ENCODE peak calls at places on chromosomes 2 and 18, in seven cellular contexts. M is fibroblast of lung, Y is heart right ventricle, B is stomach, T is ovary, J is right lobe of liver, F is AG10803. Q is an unnamed sample.

GRCh38 chr2:20972110-20972509 is 71.8 kb downstream of the APOB start:
- DNase-seq in T (no peak), B (no peak), J (no peak), M (no peak), Y (no peak), F (no peak), Q (no peak)

GRCh38 chr2:31038385-31038784 is 99.9 kb downstream of the GALNT14 start:
- DNase-seq in Y (no peak), J (no peak), M (no peak), T (no peak), F (no peak), B (no peak), Q (no peak)

GRCh38 chr2:147223119-147223518 is 621.7 kb upstream of the ACVR2A start:
- DNase-seq in Y (no peak), B (no peak), M (no peak), J (no peak), T (no peak), F (no peak), Q (no peak)

GRCh38 chr2:236830931-236831330 is 254.8 kb upstream of the COPS8 start:
- DNase-seq in T (no peak), J (no peak), B (no peak), Y (no peak), M (no peak), F (peak; percentile 11), Q (no peak)

GRCh38 chr2:17752281-17752680 is 1.3 kb downstream of the SMC6 start:
- DNase-seq in J (no peak), F (no peak), T (no peak), Y (no peak), B (no peak), M (no peak), Q (no peak)

GRCh38 chr2:158931577-158931976 is 36.9 kb upstream of the TANC1 start:
- DNase-seq in Y (no peak), T (no peak), J (no peak), B (no peak), F (peak; percentile 66), M (peak; percentile 85), Q (peak; percentile 77)

GRCh38 chr18:8794133-8794986 is 89.0 kb downstream of the MTCL1 start:
- DNase-seq in Y (no peak), T (no peak), F (peak; percentile 73), M (peak; percentile 71), B (no peak), J (no peak), Q (peak; percentile 58)

GRCh38 chr2:84782717-84783442 is 98.0 kb downstream of the TRABD2A start:
- DNase-seq in F (no peak), T (no peak), M (no peak), B (no peak), Y (no peak), J (no peak), Q (no peak)

GRCh38 chr2:75595541-75596395 is 35.0 kb upstream of the EVA1A start:
- DNase-seq in J (no peak), Y (no peak), F (peak; percentile 87), M (peak; percentile 21), T (no peak), B (no peak), Q (peak; percentile 89)

GRCh38 chr2:68911714-68912510 is 40.7 kb upstream of the BMP10 start:
- DNase-seq in J (no peak), T (no peak), B (no peak), Y (no peak), F (no peak), M (no peak), Q (no peak)

GRCh38 chr2:88590998-88591613 is 36.2 kb downstream of the EIF2AK3 start:
- DNase-seq in M (peak; percentile 80), T (peak; percentile 29), Y (peak; percentile 55), J (no peak), B (no peak), F (peak; percentile 70), Q (peak; percentile 85)

GRCh38 chr2:183244300-183244849 is 120.1 kb downstream of the NUP35 start:
- DNase-seq in B (no peak), F (no peak), M (no peak), J (no peak), T (no peak), Y (no peak), Q (peak; percentile 42)

GRCh38 chr18:55401275-55401620 is 186.7 kb downstream of the TCF4 start:
- DNase-seq in J (no peak), Y (no peak), F (no peak), T (no peak), B (no peak), M (peak; percentile 39), Q (peak; percentile 45)

GRCh38 chr18:80210312-80211083 is 36.8 kb downstream of the PARD6G start:
- DNase-seq in B (no peak), Y (no peak), F (no peak), T (no peak), J (no peak), M (peak; percentile 22), Q (peak; percentile 24)

GRCh38 chr2:64424421-64424987 is 29.5 kb upstream of the LGALSL start:
- DNase-seq in B (no peak), F (no peak), Y (no peak), T (no peak), M (no peak), J (no peak), Q (no peak)

GRCh38 chr2:96146881-96147592 is 1.8 kb upstream of the DUSP2 start:
- DNase-seq in Y (peak; percentile 19), B (no peak), T (peak; percentile 9), F (no peak), J (peak; percentile 38), M (no peak), Q (no peak)

GRCh38 chr2:127700527-127701192 is 637 bp upstream of the SFT2D3 start:
- DNase-seq in M (no peak), T (peak; percentile 34), F (no peak), Y (peak; percentile 55), B (peak; percentile 64), J (peak; percentile 83), Q (no peak)

GRCh38 chr2:197571622-197572271 is 55.9 kb downstream of the MOB4 start:
- DNase-seq in B (no peak), Y (no peak), F (peak; percentile 74), M (peak; percentile 81), J (no peak), T (no peak), Q (peak; percentile 57)

GRCh38 chr2:206250041-206250897 is 24.2 kb upstream of the ZDBF2 start:
- DNase-seq in B (no peak), J (no peak), M (peak; percentile 31), F (peak; percentile 6), Y (no peak), T (no peak), Q (peak; percentile 11)

GRCh38 chr18:32695534-32695933 is 77.3 kb downstream of the KLHL14 start:
- DNase-seq in T (no peak), B (no peak), F (no peak), M (no peak), J (no peak), Y (no peak), Q (no peak)

GRCh38 chr2:62333961-62334360 is 138.0 kb downstream of the B3GNT2 start:
- DNase-seq in J (no peak), B (no peak), M (no peak), T (no peak), Y (no peak), F (no peak), Q (no peak)

GRCh38 chr18:79797518-79798345 is at the start of gene KCNG2:
- DNase-seq in T (no peak), J (no peak), B (no peak), Y (no peak), M (peak; percentile 33), F (no peak), Q (peak; percentile 54)

GRCh38 chr2:199370150-199370780 is 87.5 kb downstream of the SATB2 start:
- DNase-seq in Y (no peak), F (peak; percentile 47), T (no peak), M (no peak), B (no peak), J (no peak), Q (no peak)

GRCh38 chr2:6913415-6914157 is 3.6 kb upstream of the RNF144A start:
- DNase-seq in T (no peak), F (no peak), M (no peak), B (no peak), J (no peak), Y (no peak), Q (no peak)

GRCh38 chr2:176681584-176682115 is 412.4 kb downstream of the MTX2 start:
- DNase-seq in F (no peak), Y (no peak), B (no peak), M (no peak), J (no peak), T (no peak), Q (no peak)

GRCh38 chr18:75114231-75114630 is 94.7 kb downstream of the PTGR3 start:
- DNase-seq in M (no peak), Y (no peak), T (no peak), J (no peak), F (no peak), B (no peak), Q (no peak)
- H3K4me3 ChIP-seq in M (no peak overlapping the region), Y (no peak overlapping the region), T (no peak overlapping the region), J (no peak overlapping the region), F (no peak overlapping the region), B (no peak overlapping the region), Q (no peak overlapping the region)

DNA sequence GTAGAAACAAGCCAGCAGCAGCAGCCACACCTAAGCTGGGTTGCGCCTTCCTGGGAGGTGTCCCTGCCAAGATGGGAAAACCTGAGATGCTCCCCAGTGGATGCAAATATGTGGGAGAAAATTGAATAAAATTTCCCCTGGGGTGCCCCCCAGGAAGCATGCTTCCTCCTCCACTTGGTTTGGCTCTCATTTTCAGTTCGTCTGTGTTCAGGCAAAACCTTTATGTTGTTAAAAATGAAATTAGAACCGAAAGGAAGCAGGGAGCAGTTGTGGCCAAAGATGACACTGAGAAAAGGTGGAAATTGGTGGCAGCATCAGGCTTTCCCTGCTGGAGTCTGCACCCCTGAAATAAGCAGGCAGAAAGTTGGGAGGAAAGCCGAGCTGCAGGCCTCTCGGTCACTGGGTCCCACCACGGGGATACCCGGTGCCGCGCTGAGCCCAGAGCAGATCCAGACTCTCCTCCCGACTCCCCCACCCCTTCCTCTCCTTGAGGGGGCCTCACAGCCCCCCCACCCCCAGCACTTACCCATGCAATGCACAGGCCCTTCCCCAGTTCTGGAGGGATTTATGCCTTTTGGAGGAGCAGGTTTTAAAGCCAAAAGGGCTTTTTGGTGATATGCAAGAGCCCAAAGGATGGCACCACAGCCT is 267.7 kb upstream of the SPRED2 start:
- DNase-seq in F (no peak), Y (no peak), M (no peak), J (no peak), B (no peak), T (no peak), Q (no peak)
- TF ChIP-seq CTCF in F (no peak), Y (no peak), M (no peak), J (no peak), B (no peak), T (no peak), Q (no peak)

DNA sequence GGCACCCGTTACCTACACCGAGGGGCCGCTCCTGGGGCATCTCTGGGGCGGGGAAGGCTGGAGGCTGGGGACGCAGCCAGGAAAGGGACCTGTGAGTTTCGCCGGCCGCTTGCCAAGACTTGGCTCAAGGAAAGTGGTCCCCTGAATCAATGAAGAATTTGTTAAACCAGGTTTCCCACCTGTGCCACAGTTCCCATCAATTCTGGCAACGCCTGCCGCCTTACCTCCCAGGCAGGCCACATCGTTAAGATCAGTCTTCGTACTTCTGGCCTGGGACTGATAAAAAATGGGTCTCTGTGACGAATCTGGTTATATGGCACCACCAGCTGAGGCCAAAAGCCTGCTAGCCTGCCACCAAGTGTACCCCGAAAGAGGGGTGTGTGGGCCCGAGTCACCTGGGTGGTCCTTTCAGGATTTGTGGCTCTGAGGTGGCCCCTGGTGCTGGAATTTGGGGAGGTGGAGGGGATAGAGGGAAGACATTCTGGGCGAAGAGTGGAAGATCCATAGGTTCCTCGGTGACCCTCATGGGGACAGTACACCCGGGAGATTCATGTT is 789 bp upstream of the TGFA start:
- DNase-seq in B (no peak), T (no peak), J (no peak), M (no peak), Y (no peak), F (no peak), Q (no peak)
- H3K4me3 ChIP-seq in B (peak overlapping the region; percentile 62), T (peak overlapping the region; percentile 49), J (peak overlapping the region; percentile 76), M (peak overlapping the region; percentile 26), Y (peak overlapping the region; percentile 76), F (peak overlapping the region; percentile 65), Q (peak overlapping the region; percentile 54)

GRCh38 chr2:231928481-231928880 is 2.3 kb upstream of the NPPC start:
- DNase-seq in F (no peak), T (peak; percentile 3), B (peak; percentile 9), J (peak; percentile 36), Y (no peak), M (no peak), Q (peak; percentile 13)
- TF ChIP-seq CTCF in F (no peak), T (no peak), B (no peak), J (no peak), Y (no peak), M (no peak), Q (peak; percentile 46)